ENCODE peak calls at places on chromosomes 11 and 22, in nine cellular contexts. W, F, X, B, Z, G, S, Q and P are unnamed samples.

GRCh38 chr11:61539009-61539408 is 30.5 kb downstream of the LRRC10B start:
- DNase-seq in W (no peak), F (no peak), X (peak), B (no peak), Z (no peak), G (no peak), S (no peak), Q (no peak), P (peak)

GRCh38 chr11:126510621-126511370 is 155.3 kb downstream of the ST3GAL4 start:
- DNase-seq in W (no peak), F (no peak), X (no peak), B (no peak), Z (no peak), G (no peak), S (no peak), Q (no peak), P (no peak)

GRCh38 chr22:49735411-49736311 is 92.0 kb downstream of the BRD1 start:
- DNase-seq in W (no peak), F (no peak), X (no peak), B (no peak), Z (no peak), G (no peak), S (no peak), Q (peak), P (peak)

GRCh38 chr22:23539135-23539838 is 40.8 kb downstream of the IGLL1 start:
- DNase-seq in W (peak), F (peak), X (peak), B (peak), Z (peak), G (peak), S (peak), Q (peak), P (peak)

GRCh38 chr11:128905345-128906184 is 14.4 kb downstream of the KCNJ5 start:
- DNase-seq in W (peak), F (no peak), X (peak), B (peak), Z (no peak), G (no peak), S (no peak), Q (peak), P (peak)

GRCh38 chr11:2474059-2474901 is 29.5 kb downstream of the KCNQ1 start:
- DNase-seq in W (no peak), F (no peak), X (no peak), B (peak), Z (no peak), G (no peak), S (no peak), Q (no peak), P (peak)

GRCh38 chr11:16166571-16166970 is 189.8 kb downstream of the SOX6 start:
- DNase-seq in W (no peak), F (no peak), X (no peak), B (no peak), Z (no peak), G (no peak), S (no peak), Q (no peak), P (no peak)

GRCh38 chr22:36921309-36922096 is 8.1 kb downstream of the CSF2RB start:
- DNase-seq in W (no peak), F (no peak), X (no peak), B (peak), Z (no peak), G (no peak), S (no peak), Q (no peak), P (peak)

GRCh38 chr11:74316772-74317505 is 5.5 kb upstream of the P4HA3 start:
- DNase-seq in W (peak), F (no peak), X (no peak), B (no peak), Z (no peak), G (no peak), S (no peak), Q (no peak), P (no peak)

GRCh38 chr11:129992161-129992944 is 10.3 kb downstream of the PRDM10 start:
- DNase-seq in W (peak), F (no peak), X (no peak), B (peak), Z (no peak), G (peak), S (no peak), Q (peak), P (peak)

GRCh38 chr22:33853200-33854097 is 66.8 kb downstream of the LARGE1 start:
- DNase-seq in W (peak), F (no peak), X (peak), B (peak), Z (no peak), G (peak), S (peak), Q (peak), P (peak)

GRCh38 chr22:38802671-38803121 is 8.8 kb upstream of the DNAL4 start:
- DNase-seq in W (peak), F (no peak), X (no peak), B (peak), Z (no peak), G (peak), S (peak), Q (no peak), P (peak)

GRCh38 chr22:31093956-31094622 is 13.0 kb downstream of the SMTN start:
- DNase-seq in W (no peak), F (no peak), X (peak), B (peak), Z (no peak), G (no peak), S (no peak), Q (peak), P (peak)

GRCh38 chr11:83157755-83158473 is 983 bp downstream of the PCF11 start:
- DNase-seq in W (peak), F (no peak), X (peak), B (peak), Z (no peak), G (peak), S (peak), Q (peak), P (peak)

GRCh38 chr11:116930586-116930985 is 93.2 kb upstream of the APOA1 start:
- DNase-seq in W (no peak), F (no peak), X (no peak), B (no peak), Z (no peak), G (no peak), S (no peak), Q (no peak), P (no peak)

GRCh38 chr11:21426931-21427330 is 757.5 kb downstream of the NELL1 start:
- DNase-seq in W (no peak), F (no peak), X (no peak), B (no peak), Z (no peak), G (no peak), S (no peak), Q (no peak), P (no peak)

GRCh38 chr11:71568707-71569349 is 3.5 kb downstream of the KRTAP5-10 start:
- DNase-seq in W (no peak), F (no peak), X (no peak), B (no peak), Z (no peak), G (no peak), S (no peak), Q (peak), P (no peak)

GRCh38 chr11:92678212-92678611 is 291.2 kb upstream of the MTNR1B start:
- DNase-seq in W (no peak), F (no peak), X (no peak), B (no peak), Z (no peak), G (no peak), S (no peak), Q (no peak), P (no peak)

GRCh38 chr11:71396548-71397123 is 51.6 kb downstream of the DHCR7 start:
- DNase-seq in W (no peak), F (no peak), X (no peak), B (no peak), Z (no peak), G (no peak), S (no peak), Q (no peak), P (no peak)

GRCh38 chr22:48365386-48365785 is 1462.3 kb downstream of the BRD1 start:
- DNase-seq in W (no peak), F (peak), X (no peak), B (peak), Z (no peak), G (no peak), S (no peak), Q (no peak), P (peak)

GRCh38 chr22:44372611-44373010 is 59.9 kb upstream of the SHISAL1 start:
- DNase-seq in W (no peak), F (no peak), X (peak), B (no peak), Z (no peak), G (no peak), S (no peak), Q (no peak), P (no peak)

GRCh38 chr11:48170840-48171233 is 45.8 kb upstream of the OR4B1 start:
- DNase-seq in W (no peak), F (no peak), X (no peak), B (no peak), Z (no peak), G (no peak), S (no peak), Q (no peak), P (no peak)

GRCh38 chr22:29861672-29862297 is 21.2 kb upstream of the MTMR3 start:
- DNase-seq in W (no peak), F (no peak), X (no peak), B (no peak), Z (no peak), G (no peak), S (no peak), Q (no peak), P (no peak)

GRCh38 chr11:3840870-3841425 is at the start of gene RHOG:
- DNase-seq in W (peak), F (peak), X (peak), B (peak), Z (no peak), G (peak), S (peak), Q (peak), P (peak)

GRCh38 chr11:117908959-117909610 is 20.1 kb downstream of the TMPRSS13 start:
- DNase-seq in W (no peak), F (peak), X (no peak), B (no peak), Z (no peak), G (no peak), S (no peak), Q (peak), P (no peak)

GRCh38 chr11:82046778-82047177 is 686.9 kb downstream of the FAM181B start:
- DNase-seq in W (no peak), F (no peak), X (no peak), B (no peak), Z (no peak), G (no peak), S (no peak), Q (no peak), P (no peak)

GRCh38 chr11:70503201-70503877 is 105.0 kb downstream of the CTTN start:
- DNase-seq in W (no peak), F (no peak), X (peak), B (no peak), Z (no peak), G (no peak), S (no peak), Q (no peak), P (no peak)

GRCh38 chr11:124961972-124962609 is 8.1 kb downstream of the CCDC15 start:
- DNase-seq in W (peak), F (no peak), X (no peak), B (no peak), Z (no peak), G (peak), S (no peak), Q (peak), P (no peak)

GRCh38 chr22:44330727-44331660 is 18.2 kb upstream of the SHISAL1 start:
- DNase-seq in W (no peak), F (no peak), X (no peak), B (no peak), Z (no peak), G (no peak), S (no peak), Q (peak), P (no peak)

GRCh38 chr11:57787920-57788716 is 26.5 kb downstream of the CTNND1 start:
- DNase-seq in W (no peak), F (no peak), X (no peak), B (no peak), Z (no peak), G (peak), S (no peak), Q (no peak), P (no peak)

GRCh38 chr11:65417702-65418430 is 4.7 kb upstream of the NEAT1 start:
- DNase-seq in W (no peak), F (peak), X (peak), B (peak), Z (no peak), G (no peak), S (peak), Q (peak), P (peak)

GRCh38 chr11:65417221-65417701 is 5.3 kb upstream of the NEAT1 start:
- DNase-seq in W (no peak), F (peak), X (peak), B (peak), Z (no peak), G (no peak), S (peak), Q (no peak), P (peak)

GRCh38 chr11:65415499-65416340 is 6.9 kb upstream of the NEAT1 start:
- DNase-seq in W (no peak), F (peak), X (peak), B (peak), Z (no peak), G (peak), S (peak), Q (peak), P (no peak)

GRCh38 chr11:65414776-65415498 is 7.7 kb upstream of the NEAT1 start:
- DNase-seq in W (no peak), F (peak), X (no peak), B (peak), Z (no peak), G (no peak), S (peak), Q (no peak), P (no peak)

GRCh38 chr11:65416341-65417185 is 6.0 kb upstream of the NEAT1 start:
- DNase-seq in W (peak), F (peak), X (peak), B (peak), Z (peak), G (peak), S (peak), Q (peak), P (peak)
- TF ChIP-seq EP300 in W (no peak), F (no peak), X (no peak), B (no peak), Z (no peak), G (no peak), S (peak), Q (peak), P (no peak)

DNA sequence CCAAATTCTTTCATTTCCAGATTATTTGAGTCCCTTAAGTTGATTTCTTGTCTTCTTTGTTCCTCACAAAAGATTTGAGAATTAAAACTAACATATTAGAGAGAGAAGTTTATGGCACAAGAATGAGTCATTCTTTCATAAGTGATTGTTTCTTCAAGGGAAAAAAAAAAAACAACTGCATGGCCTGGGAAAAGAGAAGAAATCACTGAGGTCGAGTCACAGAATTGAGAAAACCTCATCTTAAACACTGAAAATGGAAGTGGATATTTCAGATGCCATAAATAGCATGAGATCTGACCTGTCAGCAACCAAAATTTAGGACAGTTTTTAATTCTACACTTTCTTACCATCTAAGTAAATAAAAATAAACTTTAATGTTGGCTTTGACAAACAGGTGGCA is 87.2 kb downstream of the CWF19L2 start:
- DNase-seq in W (no peak), F (no peak), X (no peak), B (no peak), Z (no peak), G (no peak), S (no peak), Q (no peak), P (no peak)
- TF ChIP-seq EP300 in W (no peak), F (no peak), X (no peak), B (no peak), Z (no peak), G (no peak), S (no peak), Q (no peak), P (no peak)

GRCh38 chr22:45600791-45601730 is 70.6 kb upstream of the ATXN10 start:
- DNase-seq in W (no peak), F (no peak), X (no peak), B (no peak), Z (no peak), G (no peak), S (no peak), Q (no peak), P (no peak)
- TF ChIP-seq EP300 in W (no peak), F (no peak), X (no peak), B (no peak), Z (no peak), G (no peak), S (no peak), Q (no peak), P (no peak)

GRCh38 chr11:108498816-108499408 is 728 bp upstream of the POGLUT3 start:
- DNase-seq in W (no peak), F (peak), X (peak), B (peak), Z (no peak), G (no peak), S (no peak), Q (no peak), P (no peak)
- TF ChIP-seq EP300 in W (no peak), F (no peak), X (no peak), B (no peak), Z (no peak), G (no peak), S (no peak), Q (no peak), P (no peak)

GRCh38 chr11:34274712-34275398 is 83.0 kb downstream of the ABTB2 start:
- DNase-seq in W (peak), F (peak), X (peak), B (peak), Z (no peak), G (no peak), S (peak), Q (peak), P (peak)
- TF ChIP-seq EP300 in W (peak), F (no peak), X (no peak), B (no peak), Z (no peak), G (no peak), S (peak), Q (no peak), P (no peak)